ENCODE peak calls at places on chromosomes 5 and 9, in six cellular contexts. R, U, Y, E, G and C are unnamed samples. For H3K4me1, the result is how much of the 10 kb centered on the place peaks cover.

GRCh38 chr5:83844320-83845068 is 123.8 kb upstream of the HAPLN1 start:
- DNase-seq in Y (peak), E (no peak), G (no peak), R (no peak), U (no peak), C (no peak)

GRCh38 chr5:10077721-10078551 is 171.8 kb downstream of the ATPSCKMT start:
- DNase-seq in U (no peak), E (no peak), Y (no peak), G (no peak), R (no peak), C (no peak)

GRCh38 chr9:107847977-107848376 is 358.4 kb upstream of the KLF4 start:
- DNase-seq in G (no peak), R (no peak), Y (no peak), U (no peak), E (no peak), C (no peak)

GRCh38 chr5:153222956-153223355 is 267.5 kb upstream of the GRIA1 start:
- DNase-seq in E (no peak), R (no peak), U (no peak), G (no peak), Y (no peak), C (no peak)

GRCh38 chr5:106730912-106731311 is 939.8 kb downstream of the EFNA5 start:
- DNase-seq in R (no peak), U (no peak), Y (no peak), E (no peak), G (no peak), C (no peak)

GRCh38 chr5:169067641-169068316 is 233.2 kb downstream of the SLIT3 start:
- DNase-seq in E (no peak), R (no peak), U (no peak), G (no peak), Y (no peak), C (no peak)

GRCh38 chr5:9596833-9597232 is 33.3 kb downstream of the TAS2R1 start:
- DNase-seq in Y (no peak), U (no peak), G (no peak), R (no peak), E (no peak), C (no peak)

GRCh38 chr5:154782326-154782725 is 27.1 kb downstream of the LARP1 start:
- DNase-seq in R (no peak), E (no peak), Y (no peak), G (no peak), U (peak), C (no peak)

GRCh38 chr5:98768160-98769005 is 5.1 kb upstream of the RGMB start:
- DNase-seq in G (peak), Y (no peak), E (no peak), U (peak), R (no peak), C (peak)

GRCh38 chr5:159458217-159458711 is 128.0 kb upstream of the IL12B start:
- DNase-seq in E (no peak), Y (no peak), R (no peak), U (no peak), G (no peak), C (no peak)

GRCh38 chr5:91166040-91166807 is 216.9 kb downstream of the ARRDC3 start:
- DNase-seq in G (no peak), E (no peak), R (no peak), Y (no peak), U (no peak), C (no peak)

GRCh38 chr5:181234116-181234454 is 9.6 kb downstream of the RACK1 start:
- DNase-seq in U (no peak), R (no peak), E (no peak), Y (no peak), G (no peak), C (no peak)

GRCh38 chr9:71549023-71549422 is 219.3 kb downstream of the CEMIP2 start:
- DNase-seq in Y (no peak), G (no peak), E (no peak), R (no peak), U (no peak), C (no peak)

GRCh38 chr5:34655354-34655991 is 655 bp upstream of the RAI14 start:
- DNase-seq in Y (peak), R (no peak), E (no peak), G (no peak), U (peak), C (peak)

GRCh38 chr9:72978724-72979123 is 25.9 kb upstream of the ALDH1A1 start:
- DNase-seq in E (no peak), R (no peak), U (no peak), G (no peak), Y (no peak), C (no peak)

GRCh38 chr9:124220551-124221451 is 36.9 kb upstream of the NEK6 start:
- DNase-seq in E (no peak), Y (peak), U (peak), G (peak), R (no peak), C (no peak)

GRCh38 chr5:132380047-132380446 is 10.5 kb downstream of the SLC22A5 start:
- DNase-seq in G (no peak), E (no peak), Y (no peak), U (no peak), R (no peak), C (no peak)

GRCh38 chr9:122099271-122099869 is 6.3 kb upstream of the TTLL11 start:
- DNase-seq in Y (peak), R (peak), E (peak), U (peak), G (peak), C (peak)

GRCh38 chr9:134186471-134187109 is 22.2 kb upstream of the RNU6ATAC start:
- DNase-seq in U (no peak), G (peak), R (no peak), Y (peak), E (no peak), C (no peak)

GRCh38 chr9:100554935-100555401 is 22.9 kb upstream of the CAVIN4 start:
- DNase-seq in G (no peak), E (no peak), U (no peak), Y (no peak), R (no peak), C (no peak)

GRCh38 chr5:177600458-177601018 is 606 bp downstream of the B4GALT7 start:
- DNase-seq in G (no peak), Y (no peak), U (no peak), E (no peak), R (no peak), C (no peak)

GRCh38 chr5:40682431-40683017 is 2.8 kb downstream of the PTGER4 start:
- DNase-seq in Y (no peak), R (no peak), G (no peak), U (no peak), E (no peak), C (no peak)

GRCh38 chr5:169803077-169803981 is 166.3 kb downstream of the DOCK2 start:
- DNase-seq in R (no peak), Y (no peak), G (no peak), U (no peak), E (no peak), C (peak)

GRCh38 chr9:100479820-100480219 is 6.9 kb downstream of the TMEFF1 start:
- DNase-seq in U (no peak), E (no peak), G (no peak), R (no peak), Y (no peak), C (no peak)

GRCh38 chr9:109556786-109557185 is 58.7 kb upstream of the PTPN3 start:
- DNase-seq in E (no peak), Y (no peak), R (no peak), G (no peak), U (no peak), C (no peak)
- H3K27ac ChIP-seq in E (no peak), Y (no peak), R (no peak), G (no peak), U (no peak), C (no peak)

GRCh38 chr5:111932207-111932606 is 175.2 kb upstream of the NREP start:
- DNase-seq in E (no peak), R (no peak), Y (no peak), G (no peak), U (no peak), C (no peak)
- H3K4me1 ChIP-seq in E (under half), R (under half), Y (under half), G (under half), U (under half), C (under half)

GRCh38 chr5:42547894-42548293 is 124.7 kb downstream of the GHR start:
- DNase-seq in E (no peak), Y (no peak), R (no peak), U (no peak), G (no peak), C (no peak)

GRCh38 chr5:42555010-42555409 is 131.8 kb downstream of the GHR start:
- DNase-seq in U (no peak), Y (no peak), R (no peak), E (no peak), G (no peak), C (no peak)

GRCh38 chr5:42555797-42556196 is 132.6 kb downstream of the GHR start:
- DNase-seq in R (no peak), E (no peak), G (no peak), Y (no peak), U (no peak), C (no peak)

GRCh38 chr5:42553461-42553860 is 130.2 kb downstream of the GHR start:
- DNase-seq in G (no peak), Y (no peak), U (no peak), E (no peak), R (no peak), C (no peak)

DNA sequence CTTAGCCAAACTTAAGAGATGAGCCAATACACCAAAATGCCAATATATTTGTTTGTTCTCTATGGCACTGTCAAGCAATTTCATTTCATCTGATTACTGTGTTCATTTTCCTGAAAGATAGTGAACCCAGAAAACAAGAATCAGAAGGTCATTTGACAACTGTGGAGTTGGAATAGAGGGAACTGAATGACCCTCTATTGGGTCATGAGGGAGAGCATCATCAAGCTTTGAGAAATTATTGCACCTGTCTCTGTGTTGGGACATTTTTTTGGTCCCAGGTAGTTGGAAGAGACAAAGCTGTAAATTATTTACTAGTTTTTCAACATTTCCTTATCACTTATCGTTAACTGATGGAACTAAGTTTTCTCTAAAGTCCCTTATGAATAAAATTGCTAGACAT is 129.4 kb downstream of the GHR start:
- DNase-seq in E (no peak), R (no peak), U (no peak), Y (no peak), G (no peak), C (no peak)
- H3K27ac ChIP-seq in E (no peak), R (no peak), U (no peak), Y (peak), G (peak), C (no peak)

DNA sequence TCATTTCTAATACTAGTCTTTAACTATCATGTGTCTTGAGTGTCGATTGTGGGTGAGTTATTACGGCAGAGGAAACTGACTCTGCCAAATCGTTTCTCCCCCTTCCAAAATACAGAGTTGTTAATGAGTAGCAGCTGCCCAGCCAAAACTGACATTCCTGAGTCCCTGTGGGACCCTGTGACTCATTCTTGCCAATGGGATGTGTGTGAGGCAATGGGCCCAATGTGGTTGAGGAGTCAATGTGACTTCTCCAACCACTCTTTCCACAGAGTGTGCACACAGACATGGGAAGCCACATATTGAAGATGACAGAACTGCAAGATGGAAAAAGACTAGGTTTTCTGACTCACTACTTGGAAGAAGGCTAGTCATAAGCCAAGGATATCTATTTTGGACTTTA is 434.7 kb downstream of the DTWD2 start:
- DNase-seq in U (no peak), G (peak), E (no peak), Y (peak), R (no peak), C (no peak)
- H3K4me1 ChIP-seq in U (under half), G (under half), E (under half), Y (under half), R (under half), C (under half)

DNA sequence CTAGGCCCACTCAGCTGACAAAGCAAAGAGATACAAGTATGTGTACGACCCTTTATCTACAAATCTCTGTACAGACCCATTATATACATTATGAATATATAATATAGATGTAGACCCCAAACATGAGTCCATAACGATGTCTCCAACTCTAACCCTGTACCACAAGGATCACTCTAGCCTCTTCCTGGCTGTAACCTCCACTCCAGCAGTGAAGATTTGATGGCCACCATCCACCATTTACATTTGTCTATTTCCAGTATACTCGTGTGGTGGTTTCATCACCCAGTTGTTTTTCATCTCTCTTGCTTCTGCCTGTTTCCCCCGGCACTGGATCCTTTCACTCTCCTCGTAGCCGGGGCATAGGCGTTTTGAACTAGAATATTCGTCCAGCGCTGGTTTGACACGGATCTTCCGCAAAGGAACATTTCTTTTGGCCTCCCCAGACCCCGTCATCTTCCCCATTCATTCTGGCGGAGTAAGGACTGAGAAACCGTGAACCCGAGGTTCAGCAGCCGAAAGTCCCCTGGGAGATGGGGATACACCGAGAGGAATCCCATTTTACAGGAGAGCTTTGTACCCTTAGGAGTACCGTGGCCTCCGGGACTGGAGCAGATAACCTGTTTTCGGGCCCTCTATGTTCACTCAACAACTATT is 813 bp upstream of the TRIO start:
- DNase-seq in Y (no peak), E (no peak), R (no peak), U (no peak), G (no peak), C (no peak)
- H3K27ac ChIP-seq in Y (peak), E (no peak), R (no peak), U (peak), G (peak), C (peak)

GRCh38 chr5:54742417-54742889 is 224.9 kb downstream of the SNX18 start:
- DNase-seq in Y (no peak), E (no peak), R (no peak), U (no peak), G (no peak), C (no peak)

GRCh38 chr5:54745599-54745998 is 228.0 kb downstream of the SNX18 start:
- DNase-seq in U (no peak), G (no peak), Y (no peak), E (no peak), R (no peak), C (no peak)

GRCh38 chr5:54743997-54744788 is 226.6 kb downstream of the SNX18 start:
- DNase-seq in U (no peak), G (no peak), R (peak), E (peak), Y (no peak), C (no peak)

GRCh38 chr5:54741711-54742110 is 224.2 kb downstream of the SNX18 start:
- DNase-seq in G (no peak), E (no peak), R (no peak), U (no peak), Y (no peak), C (no peak)

GRCh38 chr5:54743581-54743980 is 226.0 kb downstream of the SNX18 start:
- DNase-seq in U (no peak), E (no peak), Y (no peak), R (no peak), G (no peak), C (no peak)
- H3K4me1 ChIP-seq in U (under half), E (under half), Y (under half), R (under half), G (under half), C (under half)

DNA sequence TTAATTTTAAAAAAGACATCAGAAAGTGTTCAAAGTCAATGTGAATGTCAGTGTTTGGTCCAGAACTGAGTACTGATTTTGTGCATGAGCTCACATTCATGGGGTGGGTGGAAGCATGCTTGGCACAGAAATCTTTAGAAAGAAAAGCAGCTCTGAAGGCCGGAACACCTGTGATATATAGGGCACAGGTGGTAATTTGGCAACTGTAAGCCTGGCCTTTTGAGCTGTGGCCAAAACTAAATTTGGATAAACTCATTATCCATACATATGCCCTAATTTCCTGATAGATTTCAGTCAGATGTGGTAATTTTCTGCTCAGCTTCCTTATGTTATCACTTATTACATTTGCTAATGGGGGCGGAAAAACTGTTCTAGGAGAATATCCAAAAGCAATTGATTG is 211.4 kb downstream of the HCN1 start:
- DNase-seq in E (no peak), G (no peak), R (no peak), U (no peak), Y (no peak), C (no peak)
- H3K27ac ChIP-seq in E (no peak), G (no peak), R (no peak), U (no peak), Y (no peak), C (no peak)

GRCh38 chr9:91422832-91423711 is 560 bp downstream of the NFIL3 start:
- DNase-seq in E (peak), U (peak), R (peak), G (peak), Y (peak), C (peak)

GRCh38 chr9:91419222-91420191 is 4.1 kb downstream of the NFIL3 start:
- DNase-seq in U (no peak), Y (peak), E (no peak), R (no peak), G (peak), C (peak)

GRCh38 chr9:91421987-91422765 is 1.5 kb downstream of the NFIL3 start:
- DNase-seq in G (no peak), Y (no peak), R (no peak), U (no peak), E (no peak), C (no peak)

GRCh38 chr9:91420471-91421021 is 3.1 kb downstream of the NFIL3 start:
- DNase-seq in E (no peak), G (no peak), U (no peak), R (no peak), Y (no peak), C (no peak)

GRCh38 chr9:91421022-91421765 is 2.4 kb downstream of the NFIL3 start:
- DNase-seq in R (no peak), U (peak), G (peak), E (no peak), Y (no peak), C (no peak)
- H3K4me1 ChIP-seq in R (under half), U (under half), G (under half), E (under half), Y (under half), C (under half)

GRCh38 chr9:29332789-29333188 is 1759.5 kb upstream of the C9orf72 start:
- DNase-seq in U (no peak), R (no peak), Y (no peak), G (no peak), E (no peak), C (no peak)
- H3K27ac ChIP-seq in U (no peak), R (no peak), Y (no peak), G (no peak), E (no peak), C (no peak)

GRCh38 chr9:113579270-113580040 is 115.9 kb downstream of the RGS3 start:
- DNase-seq in R (no peak), E (no peak), U (peak), G (peak), Y (no peak), C (no peak)
- H3K4me1 ChIP-seq in R (half or more), E (half or more), U (under half), G (half or more), Y (half or more), C (under half)